ENCODE peak calls at places on chromosomes 1 and 21, in five cellular contexts. A is stomach, U is HCT116, K is pancreas, N is HepG2. Z is an unnamed sample.
A peak's percentile ranks its signal among the peaks of the same experiment; 100 is the strongest.

GRCh38 chr1:68321084-68321685 is 88.9 kb upstream of the WLS start:
- DNase-seq in A (peak; percentile 82), U (no peak), K (peak; percentile 85), N (peak; percentile 50), Z (peak; percentile 92)

GRCh38 chr1:118185083-118185899 is at the start of gene SPAG17:
- DNase-seq in A (peak; percentile 72), U (no peak), K (peak; percentile 84), N (no peak), Z (peak; percentile 28)

GRCh38 chr1:41662656-41663437 is 178.4 kb upstream of the EDN2 start:
- DNase-seq in A (no peak), U (no peak), K (peak; percentile 41), N (no peak), Z (peak; percentile 88)

GRCh38 chr21:37128069-37128468 is 55.0 kb downstream of the TTC3 start:
- DNase-seq in A (no peak), U (no peak), K (no peak), N (no peak), Z (no peak)

GRCh38 chr1:118147542-118147941 is 37.5 kb downstream of the SPAG17 start:
- DNase-seq in A (no peak), U (no peak), K (no peak), N (no peak), Z (peak; percentile 87)

GRCh38 chr1:153903841-153904455 is 18.8 kb downstream of the GATAD2B start:
- DNase-seq in A (no peak), U (no peak), K (no peak), N (no peak), Z (peak; percentile 27)

GRCh38 chr1:19458815-19459417 is 26.4 kb downstream of the CAPZB start:
- DNase-seq in A (peak; percentile 79), U (no peak), K (no peak), N (no peak), Z (no peak)

GRCh38 chr1:45924736-45925135 is 121.3 kb downstream of the MAST2 start:
- DNase-seq in A (no peak), U (no peak), K (no peak), N (no peak), Z (no peak)

GRCh38 chr1:40895601-40896000 is 33.4 kb upstream of the CITED4 start:
- DNase-seq in A (no peak), U (no peak), K (no peak), N (no peak), Z (no peak)

DNA sequence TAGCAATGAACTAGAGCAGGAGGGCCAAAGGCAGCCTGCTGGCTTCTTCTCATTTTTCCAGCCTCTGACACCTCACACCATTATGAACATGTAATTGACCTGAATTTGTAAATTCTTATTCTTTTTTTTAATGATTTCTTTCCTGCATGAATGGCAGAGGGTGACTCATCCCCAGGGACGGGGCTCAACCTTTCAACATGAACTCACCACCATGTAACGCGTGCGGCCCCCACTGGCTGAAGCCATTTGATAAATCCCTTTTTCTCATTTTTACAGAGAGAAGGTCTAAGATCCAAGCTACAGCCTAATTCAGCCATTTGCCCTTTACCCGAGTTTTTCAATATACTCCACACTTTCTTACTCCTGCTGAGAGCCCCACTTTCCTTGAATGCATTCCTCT is 9.3 kb upstream of the ETS2 start:
- DNase-seq in A (no peak), U (no peak), K (no peak), N (no peak), Z (no peak)
- TF ChIP-seq CTCF in A (no peak), U (no peak), K (no peak), N (no peak), Z (no peak)

GRCh38 chr1:5982276-5982675 is 9.9 kb downstream of the NPHP4 start:
- DNase-seq in A (no peak), U (no peak), K (no peak), N (no peak), Z (no peak)

GRCh38 chr1:5978452-5978851 is 13.8 kb downstream of the NPHP4 start:
- DNase-seq in A (no peak), U (no peak), K (no peak), N (no peak), Z (no peak)

GRCh38 chr1:5981009-5981380 is 11.2 kb downstream of the NPHP4 start:
- DNase-seq in A (no peak), U (no peak), K (no peak), N (no peak), Z (no peak)

GRCh38 chr1:5979536-5980313 is 12.5 kb downstream of the NPHP4 start:
- DNase-seq in A (no peak), U (no peak), K (no peak), N (no peak), Z (no peak)

DNA sequence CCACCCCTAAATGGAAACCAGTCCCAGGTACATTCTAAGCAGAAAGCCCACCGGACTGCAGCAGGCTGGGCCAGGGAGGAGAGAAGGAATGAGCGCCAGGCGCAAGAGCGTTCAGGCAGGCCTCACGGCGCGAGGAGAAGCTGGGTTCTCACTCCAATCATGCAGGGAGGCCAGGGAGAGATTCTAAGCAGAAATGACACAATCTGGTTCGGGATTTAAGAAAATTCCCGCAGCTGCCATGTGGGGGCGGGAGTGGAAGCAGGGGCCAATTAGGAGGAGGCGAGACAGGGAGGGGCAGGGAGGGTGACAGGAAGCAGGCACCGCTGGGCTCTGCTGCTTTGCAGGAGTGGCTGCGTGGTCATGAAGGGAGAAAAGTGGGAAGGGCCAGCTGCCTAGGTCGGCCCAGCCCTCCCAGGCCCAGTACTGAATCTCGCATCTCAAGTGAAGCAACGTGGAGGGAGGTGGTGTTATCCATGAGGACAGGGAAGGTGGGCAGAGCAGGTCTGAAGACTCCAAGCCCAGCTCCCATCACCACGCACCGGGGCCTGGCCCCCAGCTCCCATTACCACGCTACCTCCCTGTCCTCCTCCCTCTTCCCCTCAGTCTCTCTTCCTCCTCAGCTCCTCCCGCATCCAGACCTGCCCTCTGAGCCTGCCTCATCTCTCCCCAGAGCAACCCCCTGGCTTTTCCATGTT is 11.8 kb downstream of the NPHP4 start:
- DNase-seq in A (no peak), U (peak; percentile 51), K (no peak), N (no peak), Z (peak; percentile 37)
- H3K4me3 ChIP-seq in A (no peak overlapping the region), U (no peak overlapping the region), K (no peak overlapping the region), N (no peak overlapping the region), Z (no peak overlapping the region)

GRCh38 chr1:198686069-198686728 is 47.4 kb downstream of the PTPRC start:
- DNase-seq in A (no peak), U (peak; percentile 26), K (no peak), N (peak; percentile 8), Z (no peak)
- TF ChIP-seq CTCF in A (no peak), U (peak; percentile 47), K (no peak), N (peak; percentile 8), Z (no peak)

GRCh38 chr1:114152211-114153050 is 1.2 kb downstream of the SYT6 start:
- DNase-seq in A (peak; percentile 37), U (no peak), K (peak; percentile 56), N (no peak), Z (peak; percentile 39)

GRCh38 chr1:114154963-114155322 is 1.3 kb upstream of the SYT6 start:
- DNase-seq in A (no peak), U (no peak), K (peak; percentile 32), N (no peak), Z (peak; percentile 72)

GRCh38 chr1:114154146-114154962 is 685 bp upstream of the SYT6 start:
- DNase-seq in A (no peak), U (no peak), K (peak; percentile 18), N (no peak), Z (peak; percentile 57)

GRCh38 chr1:114153621-114154145 is at the start of gene SYT6:
- DNase-seq in A (no peak), U (no peak), K (peak; percentile 19), N (no peak), Z (no peak)

DNA sequence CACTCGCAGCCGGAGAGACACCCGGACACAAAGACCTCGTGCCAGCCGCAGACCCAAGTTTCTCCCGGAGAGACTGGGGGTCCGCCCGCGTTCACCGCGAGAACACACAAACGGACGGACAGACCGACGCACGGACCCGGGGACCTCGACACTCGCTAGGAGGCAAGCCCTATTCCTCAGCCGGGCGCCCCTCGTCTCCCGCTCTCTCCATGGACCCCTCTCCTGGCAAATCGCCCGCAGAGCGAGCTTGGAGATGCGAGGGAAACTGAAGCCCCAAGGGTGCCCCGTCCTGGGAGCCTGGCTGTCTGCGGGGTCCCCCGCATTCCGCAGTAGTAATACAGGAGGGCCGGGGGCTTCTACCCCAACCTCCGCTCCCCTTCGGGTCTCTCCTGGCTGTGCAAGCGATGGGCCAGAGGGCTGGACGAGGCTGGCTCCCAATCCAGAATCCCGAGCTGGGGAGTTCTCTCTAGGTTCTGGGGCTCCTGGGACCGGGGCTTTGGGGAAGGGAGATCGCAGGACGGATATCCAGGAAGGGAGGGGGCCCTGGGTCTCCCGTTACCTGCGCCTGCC is 533 bp downstream of the SYT6 start:
- DNase-seq in A (no peak), U (no peak), K (peak; percentile 23), N (no peak), Z (no peak)
- H3K4me3 ChIP-seq in A (peak overlapping the region; percentile 57), U (no peak overlapping the region), K (peak overlapping the region; percentile 11), N (no peak overlapping the region), Z (no peak overlapping the region)

GRCh38 chr1:226436855-226437491 is 29.1 kb upstream of the PARP1 start:
- DNase-seq in A (no peak), U (no peak), K (peak; percentile 14), N (no peak), Z (no peak)
- TF ChIP-seq CTCF in A (no peak), U (no peak), K (no peak), N (no peak), Z (no peak)

GRCh38 chr1:100039571-100039970 is 69.8 kb downstream of the SLC35A3 start:
- DNase-seq in A (no peak), U (no peak), K (no peak), N (no peak), Z (no peak)

GRCh38 chr1:100037665-100038400 is 68.0 kb downstream of the SLC35A3 start:
- DNase-seq in A (peak; percentile 94), U (peak; percentile 45), K (peak; percentile 86), N (peak; percentile 57), Z (peak; percentile 86)

GRCh38 chr1:100036718-100037664 is 67.2 kb downstream of the SLC35A3 start:
- DNase-seq in A (no peak), U (no peak), K (no peak), N (peak; percentile 48), Z (peak; percentile 46)

GRCh38 chr1:100035214-100035613 is 65.4 kb downstream of the SLC35A3 start:
- DNase-seq in A (no peak), U (no peak), K (no peak), N (no peak), Z (no peak)

GRCh38 chr1:100038401-100039306 is 68.9 kb downstream of the SLC35A3 start:
- DNase-seq in A (peak; percentile 75), U (no peak), K (peak; percentile 68), N (peak; percentile 35), Z (peak; percentile 37)
- H3K4me3 ChIP-seq in A (peak overlapping the region; percentile 87), U (peak overlapping the region; percentile 75), K (peak overlapping the region; percentile 76), N (peak overlapping the region; percentile 99), Z (peak overlapping the region; percentile 71)

DNA sequence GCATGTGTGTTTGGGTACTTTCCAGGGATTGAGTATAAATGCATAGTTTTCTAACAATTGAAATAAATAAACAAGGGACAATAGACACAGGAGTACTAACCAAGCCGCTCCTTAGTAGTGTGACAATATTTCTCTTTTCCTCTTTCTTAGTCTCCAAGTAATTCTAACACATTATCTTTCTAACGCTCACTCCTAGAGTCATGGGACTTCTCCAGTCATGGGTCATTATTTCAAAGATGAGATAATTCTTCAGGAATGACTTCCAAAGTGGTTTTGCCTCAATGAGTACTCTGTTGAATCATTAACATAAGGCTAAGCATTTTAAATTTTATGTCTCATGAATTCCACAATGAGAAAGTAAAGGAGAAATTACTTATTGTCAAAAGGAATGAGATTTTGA is 605.8 kb upstream of the ADAMTS5 start:
- DNase-seq in A (no peak), U (no peak), K (no peak), N (no peak), Z (peak; percentile 89)
- TF ChIP-seq CTCF in A (no peak), U (no peak), K (no peak), N (no peak), Z (no peak)

GRCh38 chr1:54342764-54343687 is 63.2 kb downstream of the SSBP3 start:
- DNase-seq in A (no peak), U (no peak), K (no peak), N (no peak), Z (no peak)
- H3K4me3 ChIP-seq in A (no peak overlapping the region), U (no peak overlapping the region), K (no peak overlapping the region), N (no peak overlapping the region), Z (no peak overlapping the region)

Z was measured in foreskin fibroblast.